ENCODE peak calls at places on chromosomes 1 and 21, in seven cellular contexts. E, P, I, B, N, L and S are unnamed samples.
A peak's percentile ranks its signal among the peaks of the same experiment; 100 is the strongest.

GRCh38 chr1:97174039-97174704 is 452.6 kb downstream of the PTBP2 start:
- DNase-seq in E (no peak), P (no peak), I (no peak), B (no peak), N (no peak), L (peak; percentile 4), S (no peak)

GRCh38 chr1:12528021-12528852 is 89.8 kb downstream of the DHRS3 start:
- DNase-seq in E (peak; percentile 93), P (peak; percentile 41), I (peak; percentile 61), B (no peak), N (no peak), L (no peak), S (no peak)

GRCh38 chr1:227774721-227775665 is 39.8 kb downstream of the SNAP47 start:
- DNase-seq in E (no peak), P (no peak), I (no peak), B (no peak), N (no peak), L (no peak), S (no peak)

GRCh38 chr1:206048582-206048981 is 4.4 kb upstream of the RHEX start:
- DNase-seq in E (no peak), P (no peak), I (no peak), B (no peak), N (peak; percentile 39), L (no peak), S (peak; percentile 84)

GRCh38 chr1:232998138-232998537 is 47.7 kb downstream of the NTPCR start:
- DNase-seq in E (no peak), P (no peak), I (no peak), B (no peak), N (no peak), L (no peak), S (no peak)

GRCh38 chr1:72439036-72439435 is 156.7 kb upstream of the NEGR1 start:
- DNase-seq in E (no peak), P (no peak), I (no peak), B (no peak), N (no peak), L (no peak), S (no peak)

GRCh38 chr1:181189691-181190361 is 101.3 kb downstream of the IER5 start:
- DNase-seq in E (peak; percentile 82), P (peak; percentile 17), I (peak; percentile 85), B (peak; percentile 19), N (peak; percentile 85), L (peak; percentile 92), S (peak; percentile 41)

GRCh38 chr1:217617120-217617519 is 13.8 kb downstream of the GPATCH2 start:
- DNase-seq in E (no peak), P (no peak), I (no peak), B (no peak), N (no peak), L (no peak), S (no peak)

GRCh38 chr1:94095744-94096469 is 25.0 kb downstream of the ABCA4 start:
- DNase-seq in E (no peak), P (no peak), I (no peak), B (no peak), N (no peak), L (no peak), S (no peak)

GRCh38 chr1:13797397-13797796 is 97.4 kb downstream of the PRDM2 start:
- DNase-seq in E (no peak), P (no peak), I (no peak), B (no peak), N (no peak), L (no peak), S (no peak)

GRCh38 chr21:14879458-14879857 is 185.3 kb downstream of the NRIP1 start:
- DNase-seq in E (no peak), P (no peak), I (no peak), B (no peak), N (no peak), L (no peak), S (no peak)

GRCh38 chr1:110523011-110523410 is 4.0 kb upstream of the KCNA10 start:
- DNase-seq in E (no peak), P (no peak), I (no peak), B (no peak), N (no peak), L (no peak), S (no peak)

GRCh38 chr1:91697322-91698260 is 188.4 kb downstream of the TGFBR3 start:
- DNase-seq in E (no peak), P (no peak), I (no peak), B (no peak), N (no peak), L (no peak), S (no peak)

GRCh38 chr1:67609572-67609939 is 75.4 kb upstream of the GADD45A start:
- DNase-seq in E (no peak), P (no peak), I (no peak), B (no peak), N (no peak), L (no peak), S (no peak)

GRCh38 chr1:168341576-168341975 is 60.9 kb downstream of the TBX19 start:
- DNase-seq in E (no peak), P (no peak), I (no peak), B (no peak), N (no peak), L (no peak), S (no peak)

GRCh38 chr1:85611390-85611789 is 30.8 kb downstream of the CCN1 start:
- DNase-seq in E (no peak), P (no peak), I (no peak), B (no peak), N (no peak), L (no peak), S (no peak)

GRCh38 chr21:35575280-35575915 is 484.9 kb downstream of the SETD4 start:
- DNase-seq in E (no peak), P (no peak), I (no peak), B (no peak), N (no peak), L (no peak), S (no peak)

GRCh38 chr1:182340233-182341058 is 51.1 kb downstream of the GLUL start:
- DNase-seq in E (no peak), P (no peak), I (no peak), B (no peak), N (no peak), L (no peak), S (no peak)

GRCh38 chr21:18398843-18399242 is 4.7 kb downstream of the TMPRSS15 start:
- DNase-seq in E (no peak), P (no peak), I (no peak), B (no peak), N (no peak), L (no peak), S (no peak)

GRCh38 chr1:69421286-69421685 is 146.4 kb upstream of the LRRC7 start:
- DNase-seq in E (no peak), P (no peak), I (no peak), B (no peak), N (no peak), L (no peak), S (no peak)
- TF ChIP-seq CTCF in E (no peak), P (no peak), I (no peak), B (no peak), N (no peak), L (no peak), S (no peak)

GRCh38 chr1:33342041-33342723 is 21.3 kb upstream of the A3GALT2 start:
- DNase-seq in E (no peak), P (peak; percentile 91), I (peak; percentile 56), B (no peak), N (peak; percentile 65), L (no peak), S (no peak)
- H3K4me3 ChIP-seq in E (no peak overlapping the region), P (peak overlapping the region; percentile 26), I (peak overlapping the region; percentile 30), B (no peak overlapping the region), N (peak overlapping the region; percentile 11), L (peak overlapping the region; percentile 17), S (no peak overlapping the region)

GRCh38 chr1:21853130-21853424 is 41.0 kb downstream of the LDLRAD2 start:
- DNase-seq in E (peak; percentile 72), P (no peak), I (no peak), B (no peak), N (no peak), L (no peak), S (no peak)

GRCh38 chr1:21852282-21853129 is 40.4 kb downstream of the LDLRAD2 start:
- DNase-seq in E (no peak), P (no peak), I (no peak), B (no peak), N (no peak), L (no peak), S (peak; percentile 77)

GRCh38 chr1:21854751-21855131 is 42.7 kb downstream of the LDLRAD2 start:
- DNase-seq in E (no peak), P (no peak), I (no peak), B (no peak), N (no peak), L (no peak), S (no peak)

GRCh38 chr1:21855257-21856096 is 43.4 kb downstream of the LDLRAD2 start:
- DNase-seq in E (no peak), P (no peak), I (no peak), B (no peak), N (peak; percentile 37), L (no peak), S (no peak)

DNA sequence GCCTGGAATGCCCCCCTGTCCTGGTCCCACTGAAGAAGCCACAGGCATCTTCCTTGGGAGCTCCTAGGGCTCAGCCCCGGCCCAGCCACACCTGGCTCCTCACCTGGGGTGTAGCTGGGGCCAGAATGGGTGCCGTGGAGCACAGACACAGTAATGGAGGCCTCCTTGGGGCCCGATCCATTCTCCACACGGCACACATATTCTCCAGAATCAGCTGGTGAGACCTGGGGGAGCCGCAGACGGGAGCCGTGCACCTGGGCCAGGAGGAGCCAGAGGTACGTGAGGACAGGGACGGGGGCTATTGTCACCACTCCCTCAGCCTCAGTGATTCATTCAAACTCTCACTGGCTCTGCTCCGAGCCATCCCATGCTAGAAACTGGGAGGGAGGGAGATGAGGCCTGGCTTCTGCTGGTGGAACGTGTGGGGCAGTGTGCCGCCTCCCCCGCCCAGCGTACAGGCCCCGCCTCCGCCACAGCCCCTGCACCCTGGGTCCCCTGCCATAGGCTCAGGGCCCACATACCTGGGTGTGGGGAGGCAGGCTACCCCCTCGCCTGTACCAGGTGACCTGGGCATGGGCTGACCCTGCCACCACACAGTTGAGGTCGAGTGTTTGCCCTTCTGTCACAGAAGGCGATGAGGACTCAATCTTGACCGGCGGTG is 42.2 kb downstream of the LDLRAD2 start:
- DNase-seq in E (no peak), P (no peak), I (no peak), B (no peak), N (no peak), L (no peak), S (no peak)
- TF ChIP-seq REST in E (no peak), P (no peak), I (no peak), B (no peak), N (no peak), L (no peak), S (no peak)

GRCh38 chr1:8870118-8870517 is 8.4 kb downstream of the ENO1 start:
- DNase-seq in E (no peak), P (no peak), I (no peak), B (no peak), N (no peak), L (no peak), S (no peak)

GRCh38 chr1:8873001-8873400 is 5.5 kb downstream of the ENO1 start:
- DNase-seq in E (no peak), P (no peak), I (no peak), B (no peak), N (no peak), L (no peak), S (no peak)

GRCh38 chr1:8871965-8872399 is 6.5 kb downstream of the ENO1 start:
- DNase-seq in E (no peak), P (no peak), I (no peak), B (no peak), N (no peak), L (no peak), S (no peak)

GRCh38 chr1:8870605-8871538 is 7.6 kb downstream of the ENO1 start:
- DNase-seq in E (no peak), P (no peak), I (no peak), B (no peak), N (no peak), L (no peak), S (peak; percentile 84)

GRCh38 chr1:8871539-8871935 is 6.9 kb downstream of the ENO1 start:
- DNase-seq in E (no peak), P (no peak), I (no peak), B (no peak), N (peak; percentile 57), L (no peak), S (no peak)
- TF ChIP-seq CTCF in E (peak; percentile 39), P (peak; percentile 71), I (peak; percentile 34), B (no peak), N (peak; percentile 51), L (peak; percentile 39), S (no peak)